ENCODE peak calls at places on chromosomes 4 and X, in six cellular contexts. O is kidney, M is MM.1S, Z is uterus, J is fibroblast of mammary gland, D is upper lobe of left lung. C is an unnamed sample.
A peak's percentile ranks its signal among the peaks of the same experiment; 100 is the strongest.

GRCh38 chrX:71536285-71536684 is 3.4 kb downstream of the OGT start:
- DNase-seq in O (no peak), Z (no peak), J (no peak), D (no peak), M (peak; percentile 21), C (no peak)

GRCh38 chr4:184817494-184818215 is 8.1 kb downstream of the ACSL1 start:
- DNase-seq in Z (no peak), M (no peak), O (no peak), D (no peak), J (peak; percentile 16), C (no peak)

GRCh38 chr4:25949166-25949748 is 35.2 kb downstream of the SMIM20 start:
- DNase-seq in M (no peak), J (no peak), O (no peak), D (no peak), Z (no peak), C (no peak)

GRCh38 chr4:78074747-78075146 is 17.6 kb downstream of the FRAS1 start:
- DNase-seq in Z (no peak), O (no peak), M (no peak), J (no peak), D (no peak), C (no peak)

GRCh38 chr4:3421470-3421869 is 20.3 kb upstream of the HGFAC start:
- DNase-seq in D (no peak), Z (no peak), M (no peak), O (peak; percentile 55), J (no peak), C (no peak)

GRCh38 chr4:184811484-184812180 is 14.1 kb downstream of the ACSL1 start:
- DNase-seq in J (peak; percentile 46), M (no peak), O (no peak), D (peak; percentile 80), Z (peak; percentile 43), C (no peak)

GRCh38 chr4:152956650-152957436 is 20.7 kb downstream of the FHDC1 start:
- DNase-seq in Z (no peak), D (no peak), M (no peak), J (no peak), O (no peak), C (no peak)

GRCh38 chr4:41935652-41936021 is 408 bp downstream of the TMEM33 start:
- DNase-seq in J (peak; percentile 37), Z (no peak), M (peak; percentile 13), O (no peak), D (no peak), C (peak; percentile 35)

GRCh38 chrX:129836827-129837226 is 6.9 kb downstream of the ZDHHC9 start:
- DNase-seq in M (no peak), Z (no peak), D (no peak), J (no peak), O (no peak), C (no peak)

GRCh38 chrX:139844884-139845283 is 88.0 kb downstream of the ATP11C start:
- DNase-seq in D (no peak), Z (no peak), O (no peak), J (no peak), M (no peak), C (no peak)

GRCh38 chr4:71026086-71026485 is 32.6 kb downstream of the DCK start:
- DNase-seq in D (no peak), J (peak; percentile 89), Z (no peak), M (no peak), O (no peak), C (peak; percentile 39)

GRCh38 chrX:8987672-8988250 is 46.2 kb downstream of the FAM9B start:
- DNase-seq in J (no peak), M (peak; percentile 86), D (no peak), Z (no peak), O (peak; percentile 45), C (no peak)

GRCh38 chrX:118507766-118508165 is 12.2 kb downstream of the DOCK11 start:
- DNase-seq in M (no peak), Z (no peak), D (no peak), J (peak; percentile 55), O (no peak), C (no peak)

GRCh38 chr4:166143227-166143626 is 270.2 kb downstream of the TLL1 start:
- DNase-seq in M (peak; percentile 38), O (no peak), D (no peak), J (peak; percentile 11), Z (no peak), C (peak; percentile 8)

GRCh38 chrX:1380672-1381233 is 11.2 kb downstream of the SLC25A6 start:
- DNase-seq in J (no peak), D (no peak), M (no peak), Z (no peak), O (peak; percentile 60), C (peak; percentile 51)

GRCh38 chr4:33714971-33715370 is 2529.3 kb downstream of the ARAP2 start:
- DNase-seq in Z (no peak), M (no peak), D (no peak), O (no peak), J (no peak), C (no peak)

GRCh38 chr4:83780334-83780733 is 244.4 kb downstream of the GPAT3 start:
- DNase-seq in O (no peak), Z (no peak), M (no peak), D (no peak), J (no peak), C (no peak)

GRCh38 chr4:177964693-177965168 is 522.5 kb upstream of the AGA start:
- DNase-seq in M (no peak), D (no peak), J (peak; percentile 51), Z (no peak), O (no peak), C (no peak)

GRCh38 chr4:121003863-121004262 is 68.5 kb downstream of the NDNF start:
- DNase-seq in O (no peak), M (no peak), Z (no peak), D (no peak), J (no peak), C (no peak)

GRCh38 chrX:50497067-50497466 is 26.4 kb upstream of the DGKK start:
- DNase-seq in M (no peak), J (no peak), O (no peak), D (no peak), Z (no peak), C (no peak)

GRCh38 chr4:145352438-145353145 is 129.1 kb upstream of the SMAD1 start:
- DNase-seq in D (no peak), J (no peak), M (no peak), Z (no peak), O (no peak), C (no peak)

GRCh38 chrX:151169783-151170182 is 6.6 kb upstream of the GPR50 start:
- DNase-seq in Z (no peak), M (no peak), J (no peak), O (no peak), D (no peak), C (no peak)

GRCh38 chr4:48127882-48128394 is 6.1 kb downstream of the TXK start:
- DNase-seq in O (no peak), Z (peak; percentile 28), D (peak; percentile 44), M (peak; percentile 94), J (peak; percentile 87), C (peak; percentile 82)

GRCh38 chrX:46865281-46865680 is 28.4 kb downstream of the RP2 start:
- DNase-seq in O (no peak), J (peak; percentile 67), D (no peak), M (no peak), Z (no peak), C (no peak)

GRCh38 chr4:154643493-154643892 is 31.0 kb upstream of the FGG start:
- DNase-seq in M (no peak), D (no peak), J (peak; percentile 32), O (no peak), Z (no peak), C (no peak)
- H3K4me3 ChIP-seq in M (no peak overlapping the region), D (no peak overlapping the region), J (no peak overlapping the region), O (no peak overlapping the region), Z (no peak overlapping the region), C (no peak overlapping the region)

GRCh38 chr4:8205749-8206611 is 6.9 kb downstream of the SH3TC1 start:
- DNase-seq in J (no peak), O (no peak), D (no peak), M (no peak), Z (no peak), C (no peak)
- H3K4me3 ChIP-seq in J (no peak overlapping the region), O (no peak overlapping the region), D (no peak overlapping the region), M (no peak overlapping the region), Z (no peak overlapping the region), C (no peak overlapping the region)

DNA sequence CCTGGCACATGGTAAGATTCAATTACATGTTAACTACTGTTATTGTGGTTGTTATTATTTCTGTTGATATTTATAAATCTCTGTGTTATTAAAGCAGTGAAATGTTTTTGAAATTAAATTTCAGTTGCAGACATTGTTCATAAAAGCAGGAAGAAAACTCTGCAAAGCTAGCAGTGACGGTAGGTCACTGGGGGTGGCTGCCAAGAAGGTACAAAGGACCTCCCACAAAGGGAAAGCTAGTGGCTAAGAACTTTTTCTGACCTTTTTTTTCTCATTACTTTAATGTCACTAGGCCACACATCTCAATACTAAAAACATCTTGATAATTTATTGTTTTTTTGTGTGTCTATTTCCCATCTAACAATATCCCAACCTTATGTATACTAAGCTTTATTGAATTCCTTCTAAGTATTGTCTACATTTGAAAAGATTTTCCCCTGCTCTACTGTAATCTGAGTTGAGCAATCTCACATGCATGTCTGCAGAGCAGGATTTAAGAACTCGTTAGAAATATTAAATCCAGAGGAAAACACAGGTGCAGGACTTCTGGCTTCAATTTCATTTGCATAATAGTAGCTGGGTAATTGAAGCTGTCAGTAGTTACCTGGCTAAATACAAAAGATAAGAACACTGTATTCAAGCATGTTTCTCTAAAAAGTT is 197.3 kb downstream of the CFAP299 start:
- DNase-seq in O (no peak), D (no peak), J (no peak), Z (no peak), M (no peak), C (no peak)
- H3K4me3 ChIP-seq in O (no peak overlapping the region), D (no peak overlapping the region), J (no peak overlapping the region), Z (no peak overlapping the region), M (no peak overlapping the region), C (no peak overlapping the region)

DNA sequence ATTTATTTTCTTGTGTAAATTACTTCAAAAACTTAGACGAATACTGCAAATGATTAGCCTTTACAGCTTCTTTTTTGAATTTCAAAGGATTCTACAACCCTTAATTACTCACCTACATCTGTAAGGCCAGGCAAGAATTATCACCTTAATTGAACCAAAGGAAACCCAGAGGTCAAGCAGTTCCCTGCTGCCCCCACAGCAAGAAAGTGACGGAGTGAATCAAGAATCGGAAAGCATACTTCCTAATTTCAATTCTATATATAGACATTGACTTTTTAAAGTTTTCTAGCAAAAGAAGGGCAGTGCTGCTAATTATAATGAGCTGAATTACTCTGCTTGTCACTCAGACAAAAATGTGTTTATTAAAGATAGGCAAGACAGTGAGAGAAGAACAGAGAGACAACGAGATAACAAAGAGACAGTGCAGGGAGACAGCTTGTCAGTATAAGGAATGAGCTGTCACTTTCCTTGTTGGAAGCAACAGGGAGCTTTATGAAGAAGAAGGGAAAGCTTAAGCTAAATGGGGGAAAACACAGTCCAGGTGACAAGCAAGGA is 47.5 kb upstream of the SPANXN4 start:
- DNase-seq in D (no peak), M (peak; percentile 14), Z (no peak), J (no peak), O (no peak), C (no peak)
- H3K4me3 ChIP-seq in D (no peak overlapping the region), M (peak overlapping the region; percentile 9), Z (no peak overlapping the region), J (no peak overlapping the region), O (no peak overlapping the region), C (no peak overlapping the region)

GRCh38 chr4:143699331-143700059 is 980 bp downstream of the FREM3 start:
- DNase-seq in M (no peak), O (peak; percentile 81), Z (no peak), J (no peak), D (no peak), C (no peak)
- H3K4me3 ChIP-seq in M (no peak overlapping the region), O (peak overlapping the region; percentile 44), Z (no peak overlapping the region), J (no peak overlapping the region), D (no peak overlapping the region), C (peak overlapping the region; percentile 19)

C was measured in A673.